ENCODE peak calls at places on chromosomes 13 and 19, in seven cellular contexts. X, S, E, Z, A, W and L are unnamed samples.

GRCh38 chr13:60583196-60583908 is 186.3 kb downstream of the TDRD3 start:
- DNase-seq in X (no peak), S (no peak), E (peak; percentile 16), Z (peak; percentile 14), A (no peak), W (peak; percentile 59), L (no peak)

GRCh38 chr19:19493841-19494546 is 21.4 kb downstream of the TSSK6 start:
- DNase-seq in X (no peak), S (no peak), E (no peak), Z (no peak), A (no peak), W (no peak), L (no peak)

GRCh38 chr19:51735759-51736449 is 12.1 kb upstream of the HAS1 start:
- DNase-seq in X (no peak), S (no peak), E (peak; percentile 3), Z (peak; percentile 41), A (peak; percentile 63), W (peak; percentile 71), L (no peak)

GRCh38 chr13:60411983-60412382 is 15.0 kb downstream of the TDRD3 start:
- DNase-seq in X (no peak), S (no peak), E (no peak), Z (no peak), A (no peak), W (peak; percentile 28), L (no peak)

GRCh38 chr19:31175564-31176348 is 173.5 kb downstream of the TSHZ3 start:
- DNase-seq in X (no peak), S (no peak), E (no peak), Z (no peak), A (no peak), W (no peak), L (no peak)

GRCh38 chr19:50203281-50204080 is at the start of gene MYH14:
- DNase-seq in X (peak; percentile 96), S (no peak), E (no peak), Z (peak; percentile 85), A (peak; percentile 88), W (no peak), L (peak; percentile 93)

GRCh38 chr13:28548872-28549271 is 53.9 kb upstream of the FLT1 start:
- DNase-seq in X (no peak), S (no peak), E (no peak), Z (no peak), A (no peak), W (no peak), L (no peak)

GRCh38 chr13:113296842-113297369 is at the start of gene LAMP1:
- DNase-seq in X (peak; percentile 92), S (peak; percentile 98), E (peak; percentile 97), Z (peak; percentile 97), A (peak; percentile 97), W (peak; percentile 98), L (peak; percentile 100)

GRCh38 chr19:38917921-38918491 is 6.0 kb upstream of the CCER2 start:
- DNase-seq in X (no peak), S (no peak), E (no peak), Z (no peak), A (no peak), W (no peak), L (peak; percentile 50)

GRCh38 chr19:40989453-40989852 is 1.6 kb upstream of the CYP2B6 start:
- DNase-seq in X (no peak), S (no peak), E (no peak), Z (no peak), A (no peak), W (no peak), L (no peak)

GRCh38 chr19:2475018-2475701 is 767 bp upstream of the GADD45B start:
- DNase-seq in X (no peak), S (peak; percentile 70), E (peak; percentile 48), Z (peak; percentile 29), A (peak; percentile 53), W (peak; percentile 56), L (no peak)

GRCh38 chr13:57633141-57633949 is 1.8 kb downstream of the PCDH17 start:
- DNase-seq in X (peak; percentile 79), S (no peak), E (no peak), Z (peak; percentile 81), A (peak; percentile 41), W (peak; percentile 30), L (peak; percentile 90)

GRCh38 chr13:113209336-113209879 is at the start of gene CUL4A:
- DNase-seq in X (peak; percentile 67), S (peak; percentile 87), E (peak; percentile 60), Z (peak; percentile 80), A (peak; percentile 77), W (peak; percentile 65), L (peak; percentile 80)

GRCh38 chr19:7356899-7357627 is 8.3 kb downstream of the ARHGEF18 start:
- DNase-seq in X (no peak), S (no peak), E (no peak), Z (no peak), A (no peak), W (no peak), L (no peak)

GRCh38 chr13:39448831-39449230 is 154.2 kb downstream of the LHFPL6 start:
- DNase-seq in X (no peak), S (no peak), E (no peak), Z (peak; percentile 23), A (no peak), W (no peak), L (no peak)

GRCh38 chr19:1315470-1316166 is 29.9 kb downstream of the EFNA2 start:
- DNase-seq in X (peak; percentile 62), S (peak; percentile 83), E (peak; percentile 25), Z (peak; percentile 26), A (peak; percentile 40), W (peak; percentile 40), L (peak; percentile 75)

DNA sequence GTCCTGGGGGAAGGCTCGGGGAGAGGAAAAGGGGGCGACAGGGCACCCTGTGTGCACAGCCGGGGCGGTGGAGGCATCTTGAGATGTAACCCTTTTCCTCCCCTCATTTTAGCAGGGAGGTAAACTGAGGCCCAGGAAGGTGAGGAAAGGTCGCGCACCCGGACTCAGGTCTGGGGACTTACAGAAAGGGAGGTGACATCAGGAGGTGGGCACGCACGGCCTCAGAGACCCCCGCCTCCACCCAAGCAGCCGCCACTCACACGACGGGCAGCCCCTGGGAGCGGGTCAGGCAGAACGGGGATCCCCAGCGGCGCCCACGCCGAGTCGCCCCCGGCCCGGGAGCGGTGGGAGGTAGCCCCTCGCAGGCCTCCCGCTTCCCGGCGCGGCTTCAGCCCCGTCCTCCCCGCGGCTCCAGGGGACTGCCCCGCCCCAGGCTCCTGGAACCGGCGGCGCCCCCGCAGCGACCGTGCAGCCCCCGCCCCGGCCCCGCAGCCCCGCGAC is 477 bp downstream of the PIP5K1C start:
- DNase-seq in X (no peak), S (no peak), E (no peak), Z (no peak), A (no peak), W (no peak), L (peak; percentile 46)
- TF ChIP-seq CTCF in X (no peak), S (no peak), E (no peak), Z (no peak), A (no peak), W (no peak), L (no peak)

DNA sequence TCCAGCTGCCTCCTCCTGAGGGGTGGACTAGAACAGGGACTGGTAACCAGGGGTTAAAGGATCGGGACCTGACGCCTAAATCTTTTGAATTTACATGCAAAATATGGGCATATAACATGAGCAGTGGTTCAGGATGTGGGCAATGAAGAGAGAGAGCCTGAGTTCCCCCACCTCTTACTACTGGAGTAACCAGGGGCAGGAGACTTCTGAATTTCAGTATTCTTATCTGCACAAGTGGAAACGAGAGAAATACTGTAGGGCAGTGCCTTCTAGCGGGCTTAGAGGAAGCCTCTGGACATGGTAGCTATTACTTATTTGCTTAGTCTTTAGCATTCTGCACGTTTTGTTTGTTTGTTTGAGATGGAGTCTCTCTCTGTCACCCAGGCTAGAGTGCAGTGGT is 26.3 kb downstream of the BCAT2 start:
- DNase-seq in X (no peak), S (no peak), E (no peak), Z (no peak), A (no peak), W (peak; percentile 37), L (no peak)
- TF ChIP-seq CTCF in X (no peak), S (no peak), E (peak; percentile 14), Z (no peak), A (no peak), W (peak; percentile 23), L (no peak)

GRCh38 chr19:45862564-45863334 is at the start of gene SYMPK:
- DNase-seq in X (peak; percentile 99), S (peak; percentile 100), E (peak; percentile 97), Z (peak; percentile 99), A (peak; percentile 99), W (peak; percentile 98), L (peak; percentile 99)
- TF ChIP-seq CTCF in X (no peak), S (no peak), E (no peak), Z (no peak), A (peak; percentile 4), W (no peak), L (no peak)

DNA sequence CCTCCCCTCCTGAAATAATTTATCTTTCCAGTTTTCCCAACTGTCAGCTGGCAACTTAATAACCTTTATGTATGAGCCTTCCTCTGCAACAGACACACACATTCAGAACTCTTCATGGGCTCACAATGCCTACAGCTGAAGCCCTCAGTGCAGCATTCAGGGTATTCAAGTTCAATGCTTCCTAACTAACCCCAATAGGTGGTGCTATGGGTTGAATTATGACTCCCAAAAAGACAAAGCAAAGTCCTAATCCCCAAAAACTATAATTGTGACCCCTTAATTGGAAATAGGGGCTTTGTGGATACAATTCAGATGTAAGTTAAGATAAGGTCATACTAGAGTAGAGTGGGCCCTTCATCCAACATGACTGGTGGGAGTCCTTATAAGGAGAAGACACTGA is 202.2 kb downstream of the SUCLA2 start:
- DNase-seq in X (no peak), S (no peak), E (peak; percentile 21), Z (no peak), A (no peak), W (peak; percentile 40), L (no peak)
- TF ChIP-seq CTCF in X (peak; percentile 34), S (peak; percentile 23), E (peak; percentile 33), Z (peak; percentile 10), A (no peak), W (peak; percentile 44), L (no peak)

DNA sequence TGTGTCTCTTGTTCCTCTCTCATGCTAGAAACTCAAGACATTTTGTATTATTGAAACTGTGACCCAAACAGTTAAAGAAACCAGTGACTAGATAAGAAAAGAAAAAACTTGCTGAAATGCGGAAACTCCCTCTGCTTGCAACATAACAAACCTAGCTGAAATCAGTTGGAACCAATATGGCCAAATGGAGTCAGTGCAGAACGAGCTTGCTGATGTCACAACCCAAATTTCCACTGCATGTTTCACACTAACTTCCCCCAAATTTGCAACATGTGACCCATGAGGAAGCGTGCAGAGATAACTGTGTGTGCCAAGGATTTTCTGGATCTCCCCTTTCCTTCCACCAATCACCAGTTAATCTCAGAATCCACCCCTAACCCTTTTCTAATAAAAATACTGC is 208.0 kb downstream of the DLEU7 start:
- DNase-seq in X (no peak), S (no peak), E (no peak), Z (peak; percentile 39), A (peak; percentile 48), W (peak; percentile 57), L (no peak)
- TF ChIP-seq CTCF in X (no peak), S (no peak), E (no peak), Z (no peak), A (no peak), W (no peak), L (no peak)

GRCh38 chr13:80928241-80928640 is 587.3 kb upstream of the SPRY2 start:
- DNase-seq in X (no peak), S (no peak), E (no peak), Z (no peak), A (no peak), W (no peak), L (no peak)
- TF ChIP-seq CTCF in X (no peak), S (no peak), E (no peak), Z (no peak), A (no peak), W (no peak), L (no peak)